ENCODE peak calls at places on chromosome 15, in eight cellular contexts. X is astrocyte, F is brain microvascular endothelial cell, B is heart right ventricle, S is Panc1, N is SK-N-SH, Y is IMR-90, U is colonic mucosa. I is an unnamed sample.

GRCh38 chr15:43903864-43904290 is 77.1 kb downstream of the WDR76 start:
- DNase-seq in X (peak; percentile 22), F (peak; percentile 52), B (peak; percentile 50), S (peak; percentile 47), N (peak; percentile 81), Y (peak; percentile 58), U (peak; percentile 53), I (no peak)

GRCh38 chr15:72515591-72516389 is 41.7 kb downstream of the ARIH1 start:
- DNase-seq in X (peak; percentile 55), F (no peak), B (no peak), S (no peak), N (no peak), Y (peak; percentile 20), U (no peak), I (peak; percentile 24)

GRCh38 chr15:33104276-33104675 is 90.2 kb downstream of the FMN1 start:
- DNase-seq in X (peak; percentile 81), F (peak; percentile 87), B (no peak), S (no peak), N (no peak), Y (peak; percentile 92), U (no peak), I (peak; percentile 74)

GRCh38 chr15:41934843-41935242 is 37.5 kb downstream of the EHD4 start:
- DNase-seq in X (no peak), F (no peak), B (peak; percentile 45), S (no peak), N (no peak), Y (no peak), U (no peak), I (no peak)

GRCh38 chr15:99443768-99444446 is 121.9 kb upstream of the MEF2A start:
- DNase-seq in X (no peak), F (no peak), B (peak; percentile 14), S (no peak), N (peak; percentile 9), Y (no peak), U (no peak), I (no peak)

GRCh38 chr15:80578206-80578595 is 116.9 kb upstream of the ABHD17C start:
- DNase-seq in X (no peak), F (no peak), B (no peak), S (no peak), N (no peak), Y (no peak), U (no peak), I (no peak)

GRCh38 chr15:62821384-62822131 is 221.0 kb upstream of the TPM1 start:
- DNase-seq in X (no peak), F (no peak), B (no peak), S (no peak), N (no peak), Y (no peak), U (peak; percentile 65), I (no peak)

GRCh38 chr15:50051811-50052419 is 67.1 kb downstream of the ATP8B4 start:
- DNase-seq in X (peak; percentile 68), F (peak; percentile 79), B (peak; percentile 64), S (peak; percentile 79), N (peak; percentile 52), Y (peak; percentile 91), U (peak; percentile 61), I (peak; percentile 28)

GRCh38 chr15:77603616-77604406 is 28.9 kb downstream of the LINGO1 start:
- DNase-seq in X (no peak), F (no peak), B (no peak), S (no peak), N (peak; percentile 58), Y (no peak), U (no peak), I (no peak)

GRCh38 chr15:74339371-74339770 is 28.1 kb downstream of the CYP11A1 start:
- DNase-seq in X (no peak), F (no peak), B (no peak), S (no peak), N (no peak), Y (no peak), U (no peak), I (no peak)

GRCh38 chr15:74337146-74337545 is 30.3 kb downstream of the CYP11A1 start:
- DNase-seq in X (no peak), F (no peak), B (no peak), S (no peak), N (no peak), Y (no peak), U (no peak), I (no peak)

GRCh38 chr15:74340139-74340538 is 27.3 kb downstream of the CYP11A1 start:
- DNase-seq in X (no peak), F (peak; percentile 13), B (no peak), S (no peak), N (no peak), Y (no peak), U (no peak), I (peak; percentile 15)

GRCh38 chr15:74337607-74338211 is 29.7 kb downstream of the CYP11A1 start:
- DNase-seq in X (no peak), F (no peak), B (no peak), S (no peak), N (no peak), Y (no peak), U (no peak), I (no peak)

DNA sequence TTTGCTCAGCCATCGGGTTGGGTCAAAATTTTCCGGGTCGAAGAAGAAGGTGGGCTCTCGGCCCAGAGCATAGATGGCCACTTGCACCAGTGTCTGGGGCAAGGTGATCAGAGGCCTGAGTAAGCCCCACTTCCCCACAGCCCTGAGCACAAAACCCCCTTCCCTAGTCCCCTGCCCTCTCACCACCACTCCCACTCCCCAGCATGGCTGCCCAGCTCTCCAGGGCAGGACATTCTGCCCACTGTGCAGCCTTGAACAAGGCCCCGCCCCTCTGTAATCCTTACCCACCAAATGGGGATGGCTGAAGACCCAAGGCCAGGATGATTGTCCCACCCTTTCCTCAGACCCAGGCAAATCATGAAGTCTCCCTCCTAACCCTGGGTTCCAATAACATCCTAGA is 28.8 kb downstream of the CYP11A1 start:
- DNase-seq in X (no peak), F (no peak), B (no peak), S (no peak), N (no peak), Y (no peak), U (no peak), I (no peak)
- TF ChIP-seq CTCF in X (no peak), F (no peak), B (no peak), S (no peak), N (no peak), Y (no peak), U (no peak), I (no peak)

GRCh38 chr15:45116482-45117326 is 2.6 kb downstream of the DUOXA2 start:
- DNase-seq in X (no peak), F (no peak), B (no peak), S (no peak), N (no peak), Y (no peak), U (no peak), I (no peak)

GRCh38 chr15:45114751-45115085 is 592 bp downstream of the DUOXA2 start:
- DNase-seq in X (no peak), F (no peak), B (no peak), S (no peak), N (no peak), Y (no peak), U (no peak), I (no peak)

GRCh38 chr15:45116006-45116481 is 1.9 kb downstream of the DUOXA2 start:
- DNase-seq in X (no peak), F (no peak), B (no peak), S (no peak), N (no peak), Y (no peak), U (no peak), I (no peak)

GRCh38 chr15:45114076-45114750 is at the start of the genes DUOX2 and DUOXA2:
- DNase-seq in X (no peak), F (no peak), B (no peak), S (no peak), N (peak; percentile 66), Y (no peak), U (peak; percentile 39), I (no peak)

DNA sequence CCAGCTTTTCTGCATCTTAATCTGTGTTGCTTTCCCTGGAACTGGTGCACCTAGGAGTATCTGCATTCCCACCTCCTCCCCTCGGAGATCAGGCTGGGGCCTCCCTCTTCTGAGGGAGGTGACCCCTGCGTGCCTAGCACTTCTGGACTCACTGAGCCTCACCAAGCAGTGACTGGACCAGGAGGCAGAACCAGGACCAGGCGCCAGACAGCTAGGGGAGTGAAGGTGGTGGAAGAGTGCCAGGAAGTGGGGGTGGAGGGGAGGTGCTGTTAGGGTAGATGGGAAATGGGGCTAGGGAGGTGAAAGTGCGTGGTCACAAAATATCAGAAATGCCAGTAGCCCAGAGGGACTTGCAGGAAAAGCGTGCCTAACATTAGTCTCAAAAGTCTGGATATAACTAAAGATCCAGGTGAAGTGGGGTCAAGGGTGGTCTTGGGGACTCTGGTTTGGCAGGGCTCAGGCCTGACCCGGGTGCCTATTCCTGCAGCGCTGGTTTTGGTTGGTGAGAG is 1.2 kb downstream of the DUOXA2 start:
- DNase-seq in X (no peak), F (no peak), B (no peak), S (no peak), N (no peak), Y (no peak), U (no peak), I (no peak)
- H3K27me3 ChIP-seq in X (peaks cover 67% of the 10 kb centered on the region), F (peaks cover 64% of the 10 kb centered on the region), B (peaks cover 95% of the 10 kb centered on the region), S (peaks cover 21% of the 10 kb centered on the region), N (peaks cover 44% of the 10 kb centered on the region), Y (peaks cover 68% of the 10 kb centered on the region), U (peaks cover 57% of the 10 kb centered on the region), I (peaks cover 52% of the 10 kb centered on the region)

GRCh38 chr15:92109485-92109884 is 256.0 kb downstream of the SLCO3A1 start:
- DNase-seq in X (no peak), F (no peak), B (no peak), S (no peak), N (no peak), Y (no peak), U (no peak), I (no peak)

GRCh38 chr15:92112711-92113110 is 259.2 kb downstream of the SLCO3A1 start:
- DNase-seq in X (no peak), F (no peak), B (no peak), S (no peak), N (no peak), Y (no peak), U (no peak), I (no peak)

GRCh38 chr15:92113832-92114231 is 260.3 kb downstream of the SLCO3A1 start:
- DNase-seq in X (no peak), F (no peak), B (no peak), S (no peak), N (no peak), Y (no peak), U (no peak), I (no peak)

GRCh38 chr15:92111756-92112155 is 258.2 kb downstream of the SLCO3A1 start:
- DNase-seq in X (no peak), F (no peak), B (no peak), S (no peak), N (no peak), Y (no peak), U (no peak), I (no peak)

GRCh38 chr15:92112180-92112579 is 258.7 kb downstream of the SLCO3A1 start:
- DNase-seq in X (peak; percentile 33), F (no peak), B (no peak), S (no peak), N (no peak), Y (peak; percentile 37), U (no peak), I (no peak)
- H3K36me3 ChIP-seq in X (no peaks in the 10 kb centered on the region), F (no peaks in the 10 kb centered on the region), B (peaks cover 29% of the 10 kb centered on the region), S (no peaks in the 10 kb centered on the region), N (no peaks in the 10 kb centered on the region), Y (no peaks in the 10 kb centered on the region), U (no peaks in the 10 kb centered on the region), I (no peaks in the 10 kb centered on the region)

DNA sequence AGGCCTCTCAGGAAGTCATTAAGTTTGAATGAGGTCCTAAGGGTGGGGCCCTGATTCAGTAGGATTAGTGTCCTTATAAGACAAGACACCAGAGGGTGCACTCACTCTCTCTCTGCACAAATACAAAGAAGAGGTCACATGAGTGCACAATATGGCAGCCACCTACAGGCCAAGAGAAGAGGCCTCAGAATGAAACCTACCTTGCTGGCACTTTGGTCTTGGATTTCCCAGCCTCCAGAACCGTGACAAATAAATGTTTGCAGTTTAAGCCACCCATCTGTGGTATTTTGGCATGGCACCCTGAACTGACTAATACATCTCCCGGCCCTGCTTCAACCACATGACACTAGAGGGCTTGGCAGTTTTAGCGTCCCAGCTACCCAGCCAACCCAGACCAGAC is 73.9 kb upstream of the CHRNB4 start:
- DNase-seq in X (no peak), F (no peak), B (no peak), S (no peak), N (no peak), Y (no peak), U (no peak), I (no peak)
- TF ChIP-seq CTCF in X (no peak), F (no peak), B (no peak), S (no peak), N (no peak), Y (no peak), U (no peak), I (no peak)